ENCODE peak calls at places on chromosomes 7 and 10, in four cellular contexts. I is HepG2, N is K562, O is GM12878. P is an unnamed sample.

GRCh38 chr7:16422917-16423316 is 1.6 kb upstream of the CRPPA start:
- DNase-seq in I (no peak), N (peak), O (no peak), P (no peak)

GRCh38 chr7:89623018-89623672 is 531.1 kb upstream of the STEAP1 start:
- DNase-seq in I (peak), N (no peak), O (peak), P (no peak)

GRCh38 chr7:141042222-141043193 is 27.8 kb upstream of the MRPS33 start:
- DNase-seq in I (peak), N (no peak), O (no peak), P (no peak)

GRCh38 chr10:45514283-45515270 is 140.6 kb downstream of the ALOX5 start:
- DNase-seq in I (peak), N (no peak), O (no peak), P (no peak)

GRCh38 chr10:108592926-108593325 is 1330.4 kb downstream of the XPNPEP1 start:
- DNase-seq in I (no peak), N (no peak), O (no peak), P (no peak)

GRCh38 chr10:53489783-53490182 is 717.2 kb upstream of the MBL2 start:
- DNase-seq in I (no peak), N (no peak), O (no peak), P (no peak)

GRCh38 chr7:27180431-27181175 is 4.4 kb downstream of the HOXA11 start:
- DNase-seq in I (no peak), N (no peak), O (no peak), P (no peak)

GRCh38 chr10:35780970-35781642 is 139.0 kb upstream of the FZD8 start:
- DNase-seq in I (no peak), N (no peak), O (no peak), P (no peak)

GRCh38 chr7:130137207-130137606 is 66.9 kb downstream of the KLHDC10 start:
- DNase-seq in I (no peak), N (no peak), O (no peak), P (no peak)

GRCh38 chr7:2757904-2758672 is 70.1 kb downstream of the AMZ1 start:
- DNase-seq in I (peak), N (peak), O (peak), P (no peak)

GRCh38 chr10:89384474-89385324 is 6.8 kb downstream of the IFIT1B start:
- DNase-seq in I (no peak), N (no peak), O (no peak), P (no peak)

GRCh38 chr10:76717141-76717540 is 920.5 kb downstream of the KCNMA1 start:
- DNase-seq in I (no peak), N (no peak), O (no peak), P (no peak)

GRCh38 chr7:121003986-121004685 is 15.6 kb downstream of the CPED1 start:
- DNase-seq in I (no peak), N (no peak), O (no peak), P (no peak)

GRCh38 chr7:66629222-66629658 is 559 bp downstream of the KCTD7 start:
- DNase-seq in I (no peak), N (peak), O (no peak), P (peak)

GRCh38 chr7:44066111-44066460 is 719 bp upstream of the PGAM2 start:
- DNase-seq in I (no peak), N (no peak), O (no peak), P (no peak)

GRCh38 chr7:34341331-34341730 is 316.7 kb upstream of the NPSR1 start:
- DNase-seq in I (no peak), N (no peak), O (no peak), P (no peak)

GRCh38 chr7:25862254-25862992 is 289.6 kb upstream of the NFE2L3 start:
- DNase-seq in I (peak), N (peak), O (peak), P (peak)

GRCh38 chr10:32055478-32056135 is 618 bp downstream of the KIF5B start:
- DNase-seq in I (peak), N (peak), O (no peak), P (peak)

GRCh38 chr7:113717739-113718138 is 201.1 kb downstream of the PPP1R3A start:
- DNase-seq in I (no peak), N (no peak), O (no peak), P (no peak)

GRCh38 chr7:24587853-24588252 is 14.6 kb downstream of the PALS2 start:
- DNase-seq in I (peak), N (no peak), O (no peak), P (peak)

GRCh38 chr7:117630501-117630900 is 150.7 kb downstream of the CFTR start:
- DNase-seq in I (no peak), N (no peak), O (no peak), P (peak)

GRCh38 chr7:47008461-47008860 is 573.5 kb downstream of the TNS3 start:
- DNase-seq in I (no peak), N (no peak), O (no peak), P (no peak)

GRCh38 chr7:5429857-5430611 is 6.4 kb upstream of the TNRC18 start:
- DNase-seq in I (no peak), N (no peak), O (no peak), P (no peak)

GRCh38 chr7:63039882-63040281 is 958.8 kb upstream of the ZNF722 start:
- DNase-seq in I (no peak), N (no peak), O (no peak), P (no peak)

GRCh38 chr10:126536148-126536547 is 134.3 kb downstream of the C10orf90 start:
- DNase-seq in I (no peak), N (no peak), O (no peak), P (no peak)

GRCh38 chr10:71383972-71384687 is 12.6 kb upstream of the CDH23 start:
- DNase-seq in I (peak), N (peak), O (no peak), P (peak)

GRCh38 chr10:17161788-17162187 is 32.2 kb upstream of the CUBN start:
- DNase-seq in I (no peak), N (no peak), O (no peak), P (no peak)

GRCh38 chr10:29386347-29386999 is 97.6 kb downstream of the LYZL1 start:
- DNase-seq in I (peak), N (peak), O (no peak), P (no peak)

GRCh38 chr7:55517191-55517633 is 55.1 kb downstream of the VOPP1 start:
- DNase-seq in I (no peak), N (no peak), O (peak), P (no peak)

GRCh38 chr10:3126741-3127342 is 45.7 kb downstream of the PITRM1 start:
- DNase-seq in I (no peak), N (no peak), O (no peak), P (no peak)

GRCh38 chr7:5532520-5533335 is 109.1 kb upstream of the TNRC18 start:
- DNase-seq in I (peak), N (peak), O (peak), P (peak)

GRCh38 chr10:71438761-71439160 is 42.0 kb downstream of the CDH23 start:
- DNase-seq in I (no peak), N (no peak), O (no peak), P (no peak)

GRCh38 chr10:122555431-122555830 is 5.1 kb upstream of the DMBT1 start:
- DNase-seq in I (no peak), N (no peak), O (no peak), P (no peak)

GRCh38 chr10:108392286-108392685 is 1227.8 kb upstream of the SORCS1 start:
- DNase-seq in I (no peak), N (no peak), O (no peak), P (no peak)

GRCh38 chr7:28093617-28094232 is 86.9 kb downstream of the JAZF1 start:
- DNase-seq in I (peak), N (peak), O (no peak), P (peak)

GRCh38 chr10:2341298-2341697 is 604.0 kb upstream of the ADARB2 start:
- DNase-seq in I (no peak), N (no peak), O (no peak), P (no peak)

GRCh38 chr7:64515781-64516180 is 47.1 kb downstream of the ZNF680 start:
- DNase-seq in I (no peak), N (no peak), O (no peak), P (no peak)

DNA sequence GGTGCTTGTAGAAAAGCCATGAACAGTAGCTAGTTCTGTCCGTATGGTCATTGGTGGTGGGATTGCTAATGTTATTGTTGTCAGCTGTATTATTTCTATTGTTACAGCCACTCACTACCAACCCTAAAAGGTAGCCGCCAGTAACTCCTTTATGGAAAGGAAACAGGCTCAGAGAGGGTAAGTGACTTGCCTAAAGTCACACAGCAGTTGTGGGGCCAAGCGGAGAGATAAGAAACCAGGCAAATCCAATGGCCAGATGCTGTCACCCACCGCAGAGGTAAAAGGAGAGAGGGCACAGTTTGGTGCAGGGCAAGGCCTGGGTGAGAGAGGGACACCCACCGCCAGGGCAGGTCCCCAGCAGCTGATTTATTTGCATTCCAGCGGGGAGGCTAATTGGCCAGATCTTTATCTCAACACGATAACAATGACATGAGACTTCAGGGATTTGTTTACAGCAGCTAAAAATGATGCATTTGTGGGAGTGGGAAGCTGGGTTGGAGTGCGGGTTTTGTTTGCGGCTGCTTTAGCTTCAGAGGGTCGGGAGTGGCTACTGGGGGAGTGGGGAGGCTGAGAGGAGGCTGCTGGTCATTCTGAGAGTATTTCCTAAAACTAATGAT is 8.6 kb upstream of the NKX2-3 start:
- DNase-seq in I (no peak), N (no peak), O (no peak), P (no peak)
- TF ChIP-seq NR2C2 in I (no peak), N (no peak), O (no peak), P (no peak)

GRCh38 chr7:81937091-81937490 is 167.2 kb upstream of the HGF start:
- DNase-seq in I (no peak), N (no peak), O (no peak), P (no peak)
- TF ChIP-seq CREB1 in I (no peak), N (no peak), O (no peak), P (no peak)

GRCh38 chr7:20835111-20835750 is 48.5 kb upstream of the SP8 start:
- DNase-seq in I (no peak), N (peak), O (no peak), P (peak)
- TF ChIP-seq NR2C2 in I (no peak), N (no peak), O (no peak), P (no peak)

DNA sequence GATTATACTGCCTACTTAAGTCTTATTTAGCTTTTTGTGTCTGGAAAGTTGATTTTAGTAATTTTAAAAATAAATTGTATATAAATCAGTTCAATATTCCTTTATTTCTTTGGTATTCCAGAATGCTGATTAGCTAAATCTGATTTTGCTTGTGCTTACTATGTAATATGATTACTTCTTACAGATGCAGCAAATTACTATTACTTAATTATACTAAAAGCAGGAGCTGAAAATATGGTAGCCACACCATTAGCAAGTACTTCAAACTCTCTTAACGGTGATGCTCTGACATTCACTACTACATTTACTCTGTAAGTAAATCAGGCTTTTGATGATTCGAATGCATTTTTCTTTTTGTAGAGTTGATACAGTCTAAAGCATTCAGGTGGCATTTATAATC is 34.0 kb downstream of the ANLN start:
- DNase-seq in I (no peak), N (no peak), O (no peak), P (no peak)
- TF ChIP-seq CREB1 in I (no peak), N (no peak), O (no peak), P (no peak)

GRCh38 chr10:24518981-24519597 is 204.6 kb downstream of the ARHGAP21 start:
- DNase-seq in I (peak), N (peak), O (no peak), P (peak)

GRCh38 chr10:24524314-24524713 is 199.4 kb downstream of the ARHGAP21 start:
- DNase-seq in I (no peak), N (no peak), O (no peak), P (no peak)

GRCh38 chr10:24518411-24518810 is 205.3 kb downstream of the ARHGAP21 start:
- DNase-seq in I (peak), N (no peak), O (no peak), P (no peak)

GRCh38 chr10:24515481-24515880 is 208.2 kb downstream of the ARHGAP21 start:
- DNase-seq in I (no peak), N (no peak), O (no peak), P (no peak)

GRCh38 chr10:24519950-24520349 is 203.7 kb downstream of the ARHGAP21 start:
- DNase-seq in I (no peak), N (no peak), O (no peak), P (peak)
- TF ChIP-seq NR2C2 in I (no peak), N (no peak), O (no peak), P (no peak)

DNA sequence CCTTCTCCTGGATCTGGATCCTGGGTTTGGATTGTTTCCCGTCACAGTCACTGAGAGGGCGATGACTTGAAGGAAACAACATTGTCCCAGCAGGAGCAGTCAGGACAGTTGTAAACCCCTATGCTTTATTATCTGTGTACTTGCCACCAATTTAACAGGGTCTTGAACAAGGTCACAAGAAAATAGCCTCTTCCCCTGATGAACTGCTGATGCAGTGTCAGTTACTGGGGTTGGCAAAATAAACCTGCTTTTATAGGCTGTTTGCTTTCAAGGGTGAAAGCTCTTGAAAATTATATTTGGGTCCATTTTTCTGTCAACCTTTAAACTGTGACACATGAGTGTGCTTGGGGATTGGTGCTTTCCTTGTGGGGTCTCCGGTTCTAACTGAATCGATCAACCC is 238.9 kb downstream of the ACTR3B start:
- DNase-seq in I (no peak), N (no peak), O (no peak), P (no peak)
- TF ChIP-seq CREB1 in I (no peak), N (no peak), O (no peak), P (no peak)

GRCh38 chr7:8379264-8379663 is 54.1 kb upstream of the NXPH1 start:
- DNase-seq in I (no peak), N (no peak), O (no peak), P (no peak)
- TF ChIP-seq NR2C2 in I (no peak), N (no peak), O (no peak), P (no peak)

GRCh38 chr7:20350996-20351692 is 20.4 kb downstream of the ITGB8 start:
- DNase-seq in I (no peak), N (no peak), O (no peak), P (no peak)
- TF ChIP-seq CREB1 in I (no peak), N (no peak), O (no peak), P (no peak)

GRCh38 chr7:134750083-134751062 is 29.1 kb upstream of the CALD1 start:
- DNase-seq in I (peak), N (peak), O (no peak), P (peak)
- TF ChIP-seq NR2C2 in I (no peak), N (no peak), O (no peak), P (no peak)

GRCh38 chr10:124688889-124689670 is 55.1 kb downstream of the FAM53B start:
- DNase-seq in I (no peak), N (peak), O (peak), P (no peak)
- TF ChIP-seq CREB1 in I (no peak), N (no peak), O (peak), P (no peak)

P was measured in WTC11.